ENCODE peak calls at places on chromosomes 5 and 9, in four cellular contexts. V, L, Z and X are unnamed samples.

GRCh38 chr5:56717253-56717987 is 97.9 kb upstream of the MAP3K1 start:
- DNase-seq in V (no peak), L (no peak), Z (no peak), X (no peak)

GRCh38 chr5:87099246-87099914 is 168.3 kb upstream of the RASA1 start:
- DNase-seq in V (no peak), L (no peak), Z (no peak), X (no peak)

GRCh38 chr5:143447983-143448382 is 44.5 kb upstream of the NR3C1 start:
- DNase-seq in V (no peak), L (no peak), Z (no peak), X (no peak)

GRCh38 chr5:124580925-124581821 is 165.3 kb downstream of the ZNF608 start:
- DNase-seq in V (no peak), L (peak), Z (no peak), X (peak)

GRCh38 chr9:137379761-137380161 is 43.2 kb downstream of the EXD3 start:
- DNase-seq in V (no peak), L (no peak), Z (no peak), X (no peak)

GRCh38 chr5:159051431-159052281 is 48.1 kb downstream of the EBF1 start:
- DNase-seq in V (no peak), L (no peak), Z (no peak), X (no peak)

GRCh38 chr5:43359738-43360137 is 46.5 kb upstream of the HMGCS1 start:
- DNase-seq in V (no peak), L (no peak), Z (no peak), X (no peak)

GRCh38 chr9:90300901-90301688 is 341.5 kb downstream of the DIRAS2 start:
- DNase-seq in V (no peak), L (no peak), Z (peak), X (no peak)

GRCh38 chr5:142063878-142064331 is 44.7 kb upstream of the NDFIP1 start:
- DNase-seq in V (no peak), L (peak), Z (peak), X (peak)

GRCh38 chr5:92694067-92694466 is 887.0 kb downstream of the NR2F1-AS1 start:
- DNase-seq in V (no peak), L (no peak), Z (no peak), X (no peak)